ENCODE peak calls at places on chromosomes 11 and 22, in six cellular contexts. Z is neuronal stem cell, Y is IMR-90, X is trophoblast cell, R is H1, S is mesenchymal stem cell. V is an unnamed sample.
A peak's percentile ranks its signal among the peaks of the same experiment; 100 is the strongest.

GRCh38 chr11:69462106-69463045 is 19.1 kb upstream of the LINC01488 start:
- DNase-seq in Z (no peak), Y (no peak), X (no peak), R (no peak), S (no peak), V (no peak)

GRCh38 chr11:848988-849824 is 6.6 kb downstream of the TSPAN4 start:
- DNase-seq in Z (no peak), Y (no peak), X (no peak), R (no peak), S (peak; percentile 25), V (peak; percentile 82)

GRCh38 chr22:29147241-29147919 is 58.3 kb upstream of the EMID1 start:
- DNase-seq in Z (no peak), Y (no peak), X (no peak), R (no peak), S (no peak), V (peak; percentile 20)

GRCh38 chr11:65884716-65885092 is 3.6 kb downstream of the FIBP start:
- DNase-seq in Z (peak; percentile 75), Y (peak; percentile 65), X (peak; percentile 62), R (no peak), S (peak; percentile 80), V (peak; percentile 88)

GRCh38 chr22:48761546-48761945 is 1066.1 kb downstream of the BRD1 start:
- DNase-seq in Z (no peak), Y (no peak), X (no peak), R (no peak), S (no peak), V (peak; percentile 10)

GRCh38 chr11:124602193-124602592 is 9.0 kb upstream of the PANX3 start:
- DNase-seq in Z (no peak), Y (peak; percentile 54), X (no peak), R (no peak), S (no peak), V (no peak)

GRCh38 chr22:31091106-31091975 is 10.2 kb downstream of the SMTN start:
- DNase-seq in Z (no peak), Y (no peak), X (no peak), R (no peak), S (no peak), V (no peak)

GRCh38 chr11:69934861-69935494 is 115.8 kb upstream of the FGF3 start:
- DNase-seq in Z (no peak), Y (peak; percentile 27), X (peak; percentile 20), R (peak; percentile 68), S (peak; percentile 38), V (peak; percentile 82)

GRCh38 chr11:113317297-113317696 is 2.9 kb downstream of the TTC12 start:
- DNase-seq in Z (no peak), Y (no peak), X (no peak), R (no peak), S (no peak), V (no peak)

GRCh38 chr22:44677299-44678244 is 24.4 kb upstream of the PRR5 start:
- DNase-seq in Z (no peak), Y (no peak), X (peak; percentile 86), R (no peak), S (no peak), V (no peak)

GRCh38 chr11:69394234-69394891 is 87.1 kb upstream of the LINC01488 start:
- DNase-seq in Z (no peak), Y (no peak), X (no peak), R (no peak), S (no peak), V (no peak)

GRCh38 chr22:25051983-25052710 is 99.6 kb downstream of the KIAA1671 start:
- DNase-seq in Z (no peak), Y (no peak), X (no peak), R (no peak), S (no peak), V (no peak)

GRCh38 chr11:117743121-117743815 is 53.7 kb downstream of the DSCAML1 start:
- DNase-seq in Z (no peak), Y (no peak), X (no peak), R (no peak), S (no peak), V (no peak)

GRCh38 chr11:76698321-76699043 is 27.9 kb upstream of the LRRC32 start:
- DNase-seq in Z (no peak), Y (no peak), X (no peak), R (peak; percentile 27), S (no peak), V (peak; percentile 74)

GRCh38 chr11:69425895-69426544 is 55.4 kb upstream of the LINC01488 start:
- DNase-seq in Z (no peak), Y (no peak), X (no peak), R (no peak), S (no peak), V (no peak)

GRCh38 chr22:49208768-49209252 is 618.9 kb downstream of the BRD1 start:
- DNase-seq in Z (peak; percentile 46), Y (no peak), X (no peak), R (no peak), S (no peak), V (peak; percentile 46)

GRCh38 chr11:3782963-3783362 is 14.4 kb downstream of the NUP98 start:
- DNase-seq in Z (no peak), Y (no peak), X (no peak), R (no peak), S (no peak), V (peak; percentile 36)

GRCh38 chr11:35272391-35272821 is 133.4 kb downstream of the CD44 start:
- DNase-seq in Z (no peak), Y (no peak), X (no peak), R (no peak), S (peak; percentile 23), V (no peak)

GRCh38 chr11:117199061-117199915 is at the start of gene TAGLN:
- DNase-seq in Z (peak; percentile 64), Y (peak; percentile 94), X (no peak), R (peak; percentile 86), S (peak; percentile 85), V (peak; percentile 89)

GRCh38 chr11:66967670-66968425 is 7.3 kb upstream of the C11orf86 start:
- DNase-seq in Z (no peak), Y (peak; percentile 90), X (no peak), R (no peak), S (peak; percentile 60), V (no peak)

DNA sequence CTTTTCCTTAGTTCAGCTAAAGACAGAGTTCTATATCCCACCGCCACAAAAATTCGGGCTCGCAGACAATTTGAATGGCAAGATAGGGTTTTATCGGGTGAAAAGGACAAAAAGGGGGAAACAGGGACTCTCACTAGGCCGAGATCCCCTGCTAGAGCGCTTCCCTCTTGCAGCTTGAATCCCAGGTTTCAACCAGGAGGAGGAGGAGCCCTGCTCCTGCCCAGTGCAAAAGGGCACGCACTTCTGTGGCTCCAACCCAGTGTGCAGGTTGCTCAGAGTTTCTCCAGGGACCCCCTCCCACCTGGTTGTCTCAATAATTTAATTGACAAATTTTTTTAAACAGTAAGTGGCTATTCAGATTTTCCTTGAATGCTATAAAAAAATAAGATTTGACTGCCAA is 152.6 kb upstream of the LUZP2 start:
- DNase-seq in Z (no peak), Y (no peak), X (no peak), R (no peak), S (no peak), V (no peak)
- H3K14ac ChIP-seq in Z (no peak overlapping the region), Y (no peak overlapping the region), X (no peak overlapping the region), R (no peak overlapping the region), S (no peak overlapping the region), V (no peak overlapping the region)

GRCh38 chr22:20247010-20247505 is 21.1 kb downstream of the RTN4R start:
- DNase-seq in Z (no peak), Y (peak; percentile 39), X (no peak), R (no peak), S (peak; percentile 72), V (no peak)
- H3K14ac ChIP-seq in Z (peak overlapping the region; percentile 90), Y (no peak overlapping the region), X (no peak overlapping the region), R (no peak overlapping the region), S (no peak overlapping the region), V (no peak overlapping the region)

GRCh38 chr22:23841292-23841691 is 2.5 kb upstream of the DERL3 start:
- DNase-seq in Z (no peak), Y (no peak), X (no peak), R (no peak), S (no peak), V (no peak)
- H3K14ac ChIP-seq in Z (no peak overlapping the region), Y (no peak overlapping the region), X (no peak overlapping the region), R (no peak overlapping the region), S (no peak overlapping the region), V (no peak overlapping the region)

GRCh38 chr11:44430140-44430539 is 120.2 kb upstream of the ALX4 start:
- DNase-seq in Z (no peak), Y (no peak), X (no peak), R (no peak), S (no peak), V (no peak)
- H3K14ac ChIP-seq in Z (no peak overlapping the region), Y (no peak overlapping the region), X (no peak overlapping the region), R (no peak overlapping the region), S (no peak overlapping the region), V (no peak overlapping the region)

GRCh38 chr22:42716649-42717127 is 4.0 kb downstream of the A4GALT start:
- DNase-seq in Z (no peak), Y (no peak), X (peak; percentile 7), R (no peak), S (no peak), V (no peak)
- H3K14ac ChIP-seq in Z (peak overlapping the region; percentile 75), Y (no peak overlapping the region), X (no peak overlapping the region), R (no peak overlapping the region), S (no peak overlapping the region), V (no peak overlapping the region)

GRCh38 chr22:32696089-32696488 is 105.4 kb upstream of the TIMP3 start:
- DNase-seq in Z (no peak), Y (no peak), X (peak; percentile 58), R (no peak), S (no peak), V (no peak)
- H3K14ac ChIP-seq in Z (no peak overlapping the region), Y (peak overlapping the region; percentile 93), X (peak overlapping the region; percentile 25), R (no peak overlapping the region), S (no peak overlapping the region), V (no peak overlapping the region)

GRCh38 chr11:103528596-103528995 is 419.4 kb downstream of the DYNC2H1 start:
- DNase-seq in Z (no peak), Y (no peak), X (no peak), R (no peak), S (peak; percentile 51), V (no peak)

GRCh38 chr11:103529217-103529684 is 420.0 kb downstream of the DYNC2H1 start:
- DNase-seq in Z (no peak), Y (peak; percentile 78), X (peak; percentile 45), R (no peak), S (peak; percentile 89), V (no peak)

GRCh38 chr11:103528046-103528445 is 418.8 kb downstream of the DYNC2H1 start:
- DNase-seq in Z (no peak), Y (no peak), X (peak; percentile 7), R (no peak), S (peak; percentile 24), V (no peak)

GRCh38 chr11:103530257-103530656 is 421.0 kb downstream of the DYNC2H1 start:
- DNase-seq in Z (no peak), Y (peak; percentile 32), X (no peak), R (no peak), S (peak; percentile 53), V (no peak)

GRCh38 chr11:103525069-103525468 is 415.8 kb downstream of the DYNC2H1 start:
- DNase-seq in Z (no peak), Y (peak; percentile 65), X (no peak), R (no peak), S (peak; percentile 20), V (no peak)
- H3K14ac ChIP-seq in Z (no peak overlapping the region), Y (no peak overlapping the region), X (no peak overlapping the region), R (no peak overlapping the region), S (no peak overlapping the region), V (no peak overlapping the region)

GRCh38 chr22:26570126-26570525 is 19.8 kb downstream of the TPST2 start:
- DNase-seq in Z (no peak), Y (no peak), X (no peak), R (no peak), S (no peak), V (no peak)
- H3K14ac ChIP-seq in Z (no peak overlapping the region), Y (peak overlapping the region; percentile 15), X (peak overlapping the region; percentile 34), R (no peak overlapping the region), S (no peak overlapping the region), V (no peak overlapping the region)